ENCODE peak calls at places on chromosomes 3 and 15, in eight cellular contexts. One of them, this sample, is unnamed.

GRCh38 chr15:72671531-72671930 is 14.5 kb downstream of the HIGD2B start:
- DNase-seq in cardiac muscle cell: no peak
- DNase-seq in adrenal gland: no peak
- DNase-seq in spleen: no peak
- DNase-seq in heart left ventricle: no peak
- DNase-seq in GM23338: peak; percentile 10
- DNase-seq in heart right ventricle: no peak
- DNase-seq in uterus: no peak
- DNase-seq in this sample: no peak

GRCh38 chr15:67068724-67069400 is 3.5 kb downstream of the SMAD3 start:
- DNase-seq in GM23338: no peak
- DNase-seq in heart left ventricle: no peak
- DNase-seq in heart right ventricle: no peak
- DNase-seq in uterus: no peak
- DNase-seq in adrenal gland: no peak
- DNase-seq in spleen: no peak
- DNase-seq in cardiac muscle cell: no peak
- DNase-seq in this sample: no peak

GRCh38 chr3:13507791-13508339 is 27.8 kb downstream of the HDAC11 start:
- DNase-seq in heart right ventricle: no peak
- DNase-seq in cardiac muscle cell: no peak
- DNase-seq in GM23338: peak; percentile 29
- DNase-seq in spleen: no peak
- DNase-seq in heart left ventricle: peak; percentile 53
- DNase-seq in adrenal gland: no peak
- DNase-seq in uterus: no peak
- DNase-seq in this sample: peak; percentile 63

GRCh38 chr3:106006001-106006400 is 137.2 kb upstream of the CBLB start:
- DNase-seq in cardiac muscle cell: no peak
- DNase-seq in heart left ventricle: no peak
- DNase-seq in GM23338: no peak
- DNase-seq in uterus: no peak
- DNase-seq in heart right ventricle: no peak
- DNase-seq in spleen: no peak
- DNase-seq in adrenal gland: peak; percentile 81
- DNase-seq in this sample: no peak

GRCh38 chr15:70670680-70671079 is 92.7 kb downstream of the UACA start:
- DNase-seq in spleen: no peak
- DNase-seq in heart left ventricle: no peak
- DNase-seq in GM23338: no peak
- DNase-seq in adrenal gland: no peak
- DNase-seq in uterus: no peak
- DNase-seq in heart right ventricle: no peak
- DNase-seq in cardiac muscle cell: no peak
- DNase-seq in this sample: no peak

GRCh38 chr15:98803228-98804056 is 155.1 kb downstream of the IGF1R start:
- DNase-seq in spleen: no peak
- DNase-seq in adrenal gland: peak; percentile 36
- DNase-seq in uterus: no peak
- DNase-seq in GM23338: no peak
- DNase-seq in cardiac muscle cell: no peak
- DNase-seq in heart left ventricle: no peak
- DNase-seq in heart right ventricle: no peak
- DNase-seq in this sample: no peak

GRCh38 chr3:128006061-128006470 is 46.2 kb upstream of the SEC61A1 start:
- DNase-seq in adrenal gland: no peak
- DNase-seq in heart left ventricle: no peak
- DNase-seq in GM23338: peak; percentile 67
- DNase-seq in spleen: no peak
- DNase-seq in heart right ventricle: no peak
- DNase-seq in uterus: no peak
- DNase-seq in cardiac muscle cell: no peak
- DNase-seq in this sample: no peak

GRCh38 chr15:76038512-76038911 is 21.3 kb upstream of the TMEM266 start:
- DNase-seq in adrenal gland: no peak
- DNase-seq in uterus: no peak
- DNase-seq in heart right ventricle: no peak
- DNase-seq in GM23338: no peak
- DNase-seq in cardiac muscle cell: no peak
- DNase-seq in spleen: no peak
- DNase-seq in heart left ventricle: no peak
- DNase-seq in this sample: no peak

GRCh38 chr3:150238995-150239612 is 169.0 kb upstream of the TSC22D2 start:
- DNase-seq in adrenal gland: no peak
- DNase-seq in spleen: no peak
- DNase-seq in uterus: no peak
- DNase-seq in GM23338: peak; percentile 88
- DNase-seq in heart left ventricle: no peak
- DNase-seq in heart right ventricle: no peak
- DNase-seq in cardiac muscle cell: peak; percentile 47
- DNase-seq in this sample: no peak

GRCh38 chr3:36796896-36797295 is 32.5 kb upstream of the DCLK3 start:
- DNase-seq in GM23338: no peak
- DNase-seq in heart right ventricle: no peak
- DNase-seq in spleen: no peak
- DNase-seq in cardiac muscle cell: no peak
- DNase-seq in adrenal gland: no peak
- DNase-seq in uterus: no peak
- DNase-seq in heart left ventricle: no peak
- DNase-seq in this sample: no peak

GRCh38 chr3:73100734-73101550 is 39.5 kb downstream of the EBLN2 start:
- DNase-seq in heart left ventricle: peak; percentile 80
- DNase-seq in uterus: peak; percentile 93
- DNase-seq in heart right ventricle: peak; percentile 84
- DNase-seq in GM23338: peak; percentile 95
- DNase-seq in cardiac muscle cell: peak; percentile 90
- DNase-seq in spleen: peak; percentile 78
- DNase-seq in adrenal gland: peak; percentile 86
- DNase-seq in this sample: peak; percentile 89

GRCh38 chr15:66609876-66610275 is 44.1 kb upstream of the LCTL start:
- DNase-seq in spleen: peak; percentile 39
- DNase-seq in GM23338: no peak
- DNase-seq in heart right ventricle: no peak
- DNase-seq in uterus: no peak
- DNase-seq in cardiac muscle cell: no peak
- DNase-seq in adrenal gland: no peak
- DNase-seq in heart left ventricle: no peak
- DNase-seq in this sample: no peak

GRCh38 chr3:52233108-52233591 is 5.8 kb downstream of the TWF2 start:
- DNase-seq in GM23338: no peak
- DNase-seq in spleen: no peak
- DNase-seq in heart right ventricle: no peak
- DNase-seq in uterus: no peak
- DNase-seq in heart left ventricle: no peak
- DNase-seq in cardiac muscle cell: no peak
- DNase-seq in adrenal gland: no peak
- DNase-seq in this sample: no peak
- H3K27ac ChIP-seq in GM23338: no peak overlapping the region
- H3K27ac ChIP-seq in spleen: no peak overlapping the region
- H3K27ac ChIP-seq in heart right ventricle: peak overlapping the region; percentile 96
- H3K27ac ChIP-seq in uterus: no peak overlapping the region
- H3K27ac ChIP-seq in heart left ventricle: peak overlapping the region; percentile 96
- H3K27ac ChIP-seq in cardiac muscle cell: no peak overlapping the region
- H3K27ac ChIP-seq in adrenal gland: no peak overlapping the region
- H3K27ac ChIP-seq in this sample: no peak overlapping the region

DNA sequence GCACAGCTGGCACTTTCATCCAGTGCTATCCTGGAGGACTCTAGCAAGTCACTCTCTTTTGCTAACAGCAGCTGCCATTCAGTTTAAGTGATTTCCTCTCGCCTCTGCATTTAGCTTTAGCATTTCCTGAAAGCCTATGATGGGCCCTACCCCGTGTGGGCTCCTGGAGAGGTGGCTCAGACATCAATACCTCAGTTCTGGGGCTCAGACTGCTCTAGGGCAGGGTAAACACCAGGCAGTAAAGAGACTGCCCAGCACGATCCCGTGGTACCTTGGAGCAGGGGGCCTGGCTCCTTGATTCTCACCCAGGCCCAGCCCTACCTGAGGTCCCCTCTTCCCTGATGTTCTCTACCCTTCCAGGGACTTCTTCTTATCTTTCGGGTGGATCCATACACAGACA is 83.3 kb upstream of the SNRPA1 start:
- DNase-seq in adrenal gland: no peak
- DNase-seq in spleen: peak; percentile 30
- DNase-seq in heart right ventricle: no peak
- DNase-seq in GM23338: no peak
- DNase-seq in uterus: no peak
- DNase-seq in heart left ventricle: no peak
- DNase-seq in cardiac muscle cell: no peak
- DNase-seq in this sample: peak; percentile 17
- H3K27ac ChIP-seq in adrenal gland: no peak overlapping the region
- H3K27ac ChIP-seq in spleen: no peak overlapping the region
- H3K27ac ChIP-seq in heart right ventricle: no peak overlapping the region
- H3K27ac ChIP-seq in GM23338: no peak overlapping the region
- H3K27ac ChIP-seq in uterus: no peak overlapping the region
- H3K27ac ChIP-seq in heart left ventricle: no peak overlapping the region
- H3K27ac ChIP-seq in cardiac muscle cell: no peak overlapping the region
- H3K27ac ChIP-seq in this sample: no peak overlapping the region

DNA sequence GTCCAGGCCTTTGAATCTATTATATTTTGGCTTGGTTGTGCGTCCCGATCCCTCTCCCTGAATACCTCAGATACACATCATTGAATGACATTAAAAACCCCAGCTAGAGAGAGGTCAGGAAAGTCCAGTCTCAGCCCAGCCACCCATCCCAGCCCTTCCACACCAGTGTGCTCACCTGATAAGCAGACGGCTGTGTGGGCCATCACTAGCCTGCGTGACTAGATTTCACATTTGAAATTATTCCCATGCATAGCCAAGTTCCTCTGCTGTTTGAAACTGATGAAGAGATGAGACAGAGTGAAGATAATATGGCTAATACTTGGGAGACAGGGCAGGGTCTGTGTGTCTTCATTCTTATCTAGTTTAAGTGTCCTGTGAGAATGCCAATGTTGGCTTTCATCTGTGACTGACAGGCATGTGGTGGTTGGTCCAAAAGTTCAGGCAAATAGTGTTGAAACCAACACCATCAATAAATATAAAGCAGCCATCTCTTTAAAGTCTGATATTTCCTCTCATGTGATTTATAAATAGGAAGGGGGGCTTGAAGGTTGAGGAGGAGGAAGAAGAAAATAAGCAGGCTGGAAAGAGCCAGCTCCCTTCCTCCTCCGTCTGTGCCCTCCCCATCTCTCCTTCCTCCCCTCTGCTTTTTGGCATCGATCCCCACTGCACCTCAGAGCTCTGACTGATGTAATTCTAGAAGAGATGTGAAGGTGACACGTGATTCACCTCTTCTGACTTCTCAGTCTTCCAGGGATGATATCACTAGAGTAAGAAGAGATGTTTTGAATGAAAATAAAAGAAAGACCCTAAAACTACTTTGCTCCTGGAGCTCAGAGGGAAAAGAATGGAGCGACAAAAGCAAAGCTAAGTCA is 5.1 kb downstream of the FAM43A start:
- DNase-seq in heart right ventricle: peak; percentile 29
- DNase-seq in cardiac muscle cell: no peak
- DNase-seq in uterus: peak; percentile 78
- DNase-seq in adrenal gland: no peak
- DNase-seq in heart left ventricle: peak; percentile 45
- DNase-seq in spleen: no peak
- DNase-seq in GM23338: no peak
- DNase-seq in this sample: no peak
- H3K27ac ChIP-seq in heart right ventricle: peak overlapping the region; percentile 31
- H3K27ac ChIP-seq in cardiac muscle cell: peak overlapping the region; percentile 20
- H3K27ac ChIP-seq in uterus: peak overlapping the region; percentile 60
- H3K27ac ChIP-seq in adrenal gland: no peak overlapping the region
- H3K27ac ChIP-seq in heart left ventricle: no peak overlapping the region
- H3K27ac ChIP-seq in spleen: peak overlapping the region; percentile 71
- H3K27ac ChIP-seq in GM23338: no peak overlapping the region
- H3K27ac ChIP-seq in this sample: no peak overlapping the region

GRCh38 chr3:183634707-183635106 is 716 bp upstream of the KLHL24 start:
- DNase-seq in spleen: peak; percentile 83
- DNase-seq in heart right ventricle: no peak
- DNase-seq in adrenal gland: no peak
- DNase-seq in heart left ventricle: no peak
- DNase-seq in cardiac muscle cell: no peak
- DNase-seq in GM23338: no peak
- DNase-seq in uterus: peak; percentile 19
- DNase-seq in this sample: no peak
- H3K27ac ChIP-seq in spleen: peak overlapping the region; percentile 100
- H3K27ac ChIP-seq in heart right ventricle: peak overlapping the region; percentile 97
- H3K27ac ChIP-seq in adrenal gland: peak overlapping the region; percentile 97
- H3K27ac ChIP-seq in heart left ventricle: peak overlapping the region; percentile 99
- H3K27ac ChIP-seq in cardiac muscle cell: no peak overlapping the region
- H3K27ac ChIP-seq in GM23338: no peak overlapping the region
- H3K27ac ChIP-seq in uterus: peak overlapping the region; percentile 95
- H3K27ac ChIP-seq in this sample: peak overlapping the region; percentile 97

DNA sequence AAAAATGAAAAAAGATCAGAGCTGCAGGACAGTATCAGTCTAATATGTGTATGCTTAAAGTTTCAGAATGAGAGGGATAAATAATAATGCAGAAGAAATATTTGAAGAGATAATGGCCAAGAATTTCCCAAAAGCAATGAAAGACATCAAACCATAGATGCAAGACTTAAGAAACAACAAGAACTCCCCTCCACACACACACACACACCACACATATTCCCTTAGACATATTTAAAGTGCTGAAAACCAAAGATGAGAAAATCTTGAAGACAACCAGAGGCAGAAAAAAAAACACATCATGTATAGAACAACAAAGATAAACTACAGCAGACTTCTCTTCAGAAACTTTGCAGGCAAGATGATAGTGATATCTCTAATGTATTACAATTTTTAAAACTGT is 223.6 kb upstream of the CGNL1 start:
- DNase-seq in spleen: no peak
- DNase-seq in GM23338: no peak
- DNase-seq in adrenal gland: no peak
- DNase-seq in uterus: no peak
- DNase-seq in heart left ventricle: no peak
- DNase-seq in heart right ventricle: no peak
- DNase-seq in cardiac muscle cell: no peak
- DNase-seq in this sample: no peak
- H3K27ac ChIP-seq in spleen: no peak overlapping the region
- H3K27ac ChIP-seq in GM23338: no peak overlapping the region
- H3K27ac ChIP-seq in adrenal gland: no peak overlapping the region
- H3K27ac ChIP-seq in uterus: no peak overlapping the region
- H3K27ac ChIP-seq in heart left ventricle: no peak overlapping the region
- H3K27ac ChIP-seq in heart right ventricle: no peak overlapping the region
- H3K27ac ChIP-seq in cardiac muscle cell: no peak overlapping the region
- H3K27ac ChIP-seq in this sample: no peak overlapping the region

DNA sequence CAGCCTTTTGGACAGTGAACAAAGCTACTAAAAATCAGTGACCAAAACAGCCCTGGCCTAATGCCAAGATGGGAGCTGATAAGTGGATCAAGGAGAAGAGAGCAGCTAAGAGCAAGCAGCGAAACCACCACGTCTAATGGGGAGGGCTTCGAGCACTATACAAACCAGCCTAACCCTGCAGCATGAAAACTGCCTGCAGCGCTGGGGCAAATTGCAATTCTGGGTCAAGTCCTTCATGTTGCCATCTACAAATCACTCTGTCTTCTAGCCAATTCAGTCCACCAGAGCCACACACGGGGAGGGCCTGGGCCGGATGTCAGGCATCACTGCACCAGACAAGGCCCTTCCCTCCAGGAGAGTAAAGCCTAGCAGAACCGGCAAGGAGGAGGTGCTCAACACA is 30.5 kb upstream of the SPATA12 start:
- DNase-seq in spleen: no peak
- DNase-seq in adrenal gland: peak; percentile 88
- DNase-seq in cardiac muscle cell: peak; percentile 59
- DNase-seq in GM23338: no peak
- DNase-seq in uterus: no peak
- DNase-seq in heart left ventricle: no peak
- DNase-seq in heart right ventricle: no peak
- DNase-seq in this sample: no peak
- H3K27ac ChIP-seq in spleen: no peak overlapping the region
- H3K27ac ChIP-seq in adrenal gland: no peak overlapping the region
- H3K27ac ChIP-seq in cardiac muscle cell: peak overlapping the region; percentile 62
- H3K27ac ChIP-seq in GM23338: no peak overlapping the region
- H3K27ac ChIP-seq in uterus: no peak overlapping the region
- H3K27ac ChIP-seq in heart left ventricle: no peak overlapping the region
- H3K27ac ChIP-seq in heart right ventricle: no peak overlapping the region
- H3K27ac ChIP-seq in this sample: no peak overlapping the region